ENCODE peak calls at places on chromosome 17, in six cellular contexts. A is cardiac muscle cell, T is GM12891, F is GM23248, I is GM10248, L is T1000. K is an unnamed sample.

GRCh38 chr17:2029911-2030778 is at the start of gene DPH1:
- DNase-seq in F (peak), T (peak), L (peak), A (peak), I (peak), K (no peak)

GRCh38 chr17:79771276-79771675 is 6.7 kb upstream of the CBX2 start:
- DNase-seq in A (no peak), I (no peak), L (no peak), T (no peak), F (no peak), K (no peak)

GRCh38 chr17:8006836-8007680 is 4.6 kb downstream of the GUCY2D start:
- DNase-seq in L (no peak), F (no peak), T (no peak), I (no peak), A (no peak), K (no peak)

GRCh38 chr17:951388-952132 is 28.0 kb downstream of the NXN start:
- DNase-seq in I (no peak), T (no peak), L (peak), F (peak), A (peak), K (peak)

GRCh38 chr17:30116345-30116660 is 313 bp upstream of the NSRP1 start:
- DNase-seq in I (no peak), A (no peak), F (no peak), L (no peak), T (no peak), K (no peak)

GRCh38 chr17:57597531-57598453 is 147.3 kb downstream of the CCDC182 start:
- DNase-seq in L (peak), I (no peak), F (peak), T (no peak), A (peak), K (peak)

GRCh38 chr17:38344127-38344745 is 480 bp upstream of the GPR179 start:
- DNase-seq in A (no peak), I (no peak), L (no peak), F (no peak), T (no peak), K (no peak)

GRCh38 chr17:40063034-40063765 is 435 bp downstream of the THRA start:
- DNase-seq in L (no peak), A (peak), T (no peak), I (no peak), F (peak), K (no peak)

GRCh38 chr17:16131593-16131992 is 83.7 kb downstream of the NCOR1 start:
- DNase-seq in I (no peak), T (no peak), F (no peak), L (no peak), A (no peak), K (no peak)

GRCh38 chr17:80353718-80354275 is 61.2 kb upstream of the ENDOV start:
- DNase-seq in T (no peak), L (no peak), F (no peak), A (no peak), I (no peak), K (no peak)

GRCh38 chr17:6567528-6568185 is 11.3 kb upstream of the PITPNM3 start:
- DNase-seq in A (peak), F (peak), T (no peak), L (no peak), I (peak), K (no peak)

GRCh38 chr17:43825567-43825966 is 7.4 kb downstream of the MPP3 start:
- DNase-seq in L (no peak), T (no peak), I (no peak), F (no peak), A (no peak), K (no peak)

GRCh38 chr17:8857919-8858318 is 9.6 kb downstream of the PIK3R6 start:
- DNase-seq in I (peak), L (no peak), A (peak), T (no peak), F (peak), K (peak)

GRCh38 chr17:34242553-34242952 is 12.5 kb upstream of the CCL2 start:
- DNase-seq in T (no peak), L (no peak), I (no peak), A (no peak), F (no peak), K (no peak)